ENCODE peak calls at places on chromosomes 16 and 17, in five cellular contexts. T is fibroblast of the aortic adventitia; O is stimulated activated CD4-positive, alpha-beta T cell treated with anti-CD3 and anti-CD28 coated beads, Interleukin-4, amount 100 ng/mL, for 24 hours; C is lower leg skin; L is endothelial cell. A is an unnamed sample.

GRCh38 chr17:1234455-1234854 is 35.8 kb upstream of the BHLHA9 start:
- DNase-seq in T (no peak), O (no peak), C (no peak), L (no peak), A (no peak)

GRCh38 chr17:59004338-59005111 is 102.2 kb downstream of the TRIM37 start:
- DNase-seq in T (peak; percentile 76), O (peak; percentile 75), C (peak; percentile 88), L (peak; percentile 67), A (peak; percentile 67)

GRCh38 chr17:55661359-55661758 is 61.3 kb downstream of the TMEM100 start:
- DNase-seq in T (no peak), O (no peak), C (no peak), L (no peak), A (no peak)

GRCh38 chr17:65562206-65562531 is 721 bp upstream of the AXIN2 start:
- DNase-seq in T (no peak), O (no peak), C (no peak), L (no peak), A (no peak)

GRCh38 chr16:73066927-73067670 is 19.2 kb upstream of the ZFHX3 start:
- DNase-seq in T (peak; percentile 46), O (no peak), C (no peak), L (no peak), A (no peak)

GRCh38 chr16:70706948-70707465 is 21.2 kb upstream of the MTSS2 start:
- DNase-seq in T (peak; percentile 84), O (no peak), C (no peak), L (no peak), A (no peak)

GRCh38 chr16:67995423-67995822 is 3.9 kb downstream of the DPEP2 start:
- DNase-seq in T (no peak), O (peak; percentile 24), C (no peak), L (no peak), A (no peak)

GRCh38 chr16:20614201-20615141 is 38.3 kb upstream of the ACSM2B start:
- DNase-seq in T (no peak), O (no peak), C (no peak), L (no peak), A (no peak)

GRCh38 chr17:58412064-58412703 is 5.2 kb downstream of the RNF43 start:
- DNase-seq in T (no peak), O (no peak), C (no peak), L (no peak), A (no peak)

GRCh38 chr17:73620414-73620813 is 23.8 kb downstream of the SDK2 start:
- DNase-seq in T (no peak), O (no peak), C (no peak), L (no peak), A (no peak)

GRCh38 chr17:81440511-81441244 is 45.4 kb downstream of the BAHCC1 start:
- DNase-seq in T (no peak), O (no peak), C (no peak), L (peak; percentile 85), A (peak; percentile 94)

GRCh38 chr16:51818342-51818944 is 667.4 kb upstream of the SALL1 start:
- DNase-seq in T (peak; percentile 74), O (no peak), C (no peak), L (peak; percentile 70), A (peak; percentile 41)

GRCh38 chr16:51538707-51539604 is 387.9 kb upstream of the SALL1 start:
- DNase-seq in T (peak; percentile 80), O (no peak), C (no peak), L (peak; percentile 13), A (no peak)

A was measured in D341Med.